ENCODE peak calls at places on chromosomes 7 and 10, in four cellular contexts. W, O, P and V are unnamed samples.

GRCh38 chr10:5959581-5960069 is 17.7 kb downstream of the IL15RA start:
- DNase-seq in W (no peak), O (no peak), P (no peak), V (no peak)

GRCh38 chr10:128612631-128613030 is 486.4 kb upstream of the MKI67 start:
- DNase-seq in W (no peak), P (no peak), O (no peak), V (no peak)

GRCh38 chr7:29132980-29133379 is 13.4 kb downstream of the CPVL start:
- DNase-seq in W (no peak), O (no peak), P (no peak), V (no peak)

GRCh38 chr10:86671985-86672710 is 3.8 kb downstream of the LDB3 start:
- DNase-seq in O (no peak), W (no peak), P (no peak), V (no peak)

GRCh38 chr7:82443801-82444219 is 233 bp upstream of the CACNA2D1 start:
- DNase-seq in W (no peak), P (peak; percentile 69), O (peak; percentile 38), V (peak; percentile 56)

GRCh38 chr7:155738652-155739537 is 73.4 kb downstream of the SHH start:
- DNase-seq in O (peak; percentile 84), W (peak; percentile 34), P (peak; percentile 93), V (peak; percentile 4)

GRCh38 chr10:132335189-132336063 is 3.4 kb downstream of the LRRC27 start:
- DNase-seq in W (no peak), O (peak; percentile 100), P (no peak), V (no peak)

GRCh38 chr7:136687693-136688322 is 180.6 kb upstream of the CHRM2 start:
- DNase-seq in W (no peak), P (no peak), O (peak; percentile 63), V (no peak)

GRCh38 chr7:158766570-158767281 is 62.1 kb upstream of the NCAPG2 start:
- DNase-seq in O (no peak), W (no peak), P (no peak), V (no peak)

GRCh38 chr7:137715546-137715945 is 131.2 kb downstream of the DGKI start:
- DNase-seq in P (no peak), O (no peak), W (no peak), V (no peak)

GRCh38 chr7:81161459-81162075 is 242.7 kb upstream of the SEMA3C start:
- DNase-seq in O (no peak), W (no peak), P (no peak), V (no peak)

GRCh38 chr7:95322396-95322795 is 1.9 kb downstream of the PON1 start:
- DNase-seq in O (no peak), W (no peak), P (no peak), V (no peak)

GRCh38 chr7:152711444-152711944 is 35.6 kb upstream of the XRCC2 start:
- DNase-seq in O (no peak), W (no peak), P (no peak), V (no peak)